ENCODE peak calls at places on chromosomes 11 and 22, in nine cellular contexts. P, Z, S, K, N, A, M, O and G are unnamed samples. For H3K36me3, the result is how much of the 10 kb centered on the place peaks cover.

GRCh38 chr22:23182289-23183106 is 2.2 kb downstream of the BCR start:
- DNase-seq in A (peak), Z (no peak), K (no peak), N (no peak), S (no peak), M (peak), O (peak), P (no peak), G (peak)

GRCh38 chr11:64007629-64008282 is 21.5 kb downstream of the OTUB1 start:
- DNase-seq in Z (peak), P (peak), K (peak), S (peak), A (peak), M (peak), O (peak), N (peak), G (no peak)

GRCh38 chr11:123590296-123590912 is 64.0 kb downstream of the SCN3B start:
- DNase-seq in N (no peak), P (peak), Z (no peak), K (no peak), S (peak), O (no peak), M (no peak), A (peak), G (peak)

GRCh38 chr11:113444469-113445122 is 30.6 kb downstream of the DRD2 start:
- DNase-seq in S (no peak), N (no peak), O (no peak), K (no peak), Z (no peak), M (no peak), P (no peak), A (no peak), G (no peak)

GRCh38 chr11:118338637-118339061 is 3.9 kb downstream of the CD3D start:
- DNase-seq in P (no peak), N (no peak), A (peak), S (peak), Z (no peak), K (no peak), O (peak), M (no peak), G (peak)

GRCh38 chr11:102279641-102280170 is 37.6 kb upstream of the BIRC3 start:
- DNase-seq in P (no peak), O (no peak), S (no peak), A (peak), K (no peak), M (no peak), Z (no peak), N (no peak), G (peak)

GRCh38 chr11:66855574-66856495 is 1.0 kb upstream of the LRFN4 start:
- DNase-seq in M (peak), S (peak), O (peak), P (peak), A (peak), N (peak), K (peak), Z (peak), G (peak)

GRCh38 chr22:42270512-42271190 is at the start of gene TCF20:
- DNase-seq in P (peak), Z (peak), O (peak), A (peak), K (peak), S (peak), N (peak), M (peak), G (peak)

GRCh38 chr11:17791144-17791543 is 56.6 kb downstream of the KCNC1 start:
- DNase-seq in Z (no peak), K (no peak), N (no peak), P (no peak), A (no peak), M (no peak), O (no peak), S (no peak), G (no peak)

GRCh38 chr11:121035823-121036222 is 11.9 kb downstream of the TBCEL start:
- DNase-seq in S (no peak), K (no peak), P (no peak), N (no peak), A (no peak), M (no peak), Z (no peak), O (no peak), G (no peak)

GRCh38 chr11:126359431-126360048 is 4.1 kb downstream of the ST3GAL4 start:
- DNase-seq in Z (peak), P (peak), K (peak), N (peak), M (no peak), O (peak), A (peak), S (no peak), G (no peak)

GRCh38 chr11:93945596-93945995 is 75.6 kb upstream of the HEPHL1 start:
- DNase-seq in K (no peak), M (no peak), O (no peak), A (no peak), Z (no peak), P (no peak), S (no peak), N (no peak), G (no peak)

GRCh38 chr11:119717839-119718534 is 11.0 kb downstream of the NECTIN1 start:
- DNase-seq in M (peak), P (no peak), A (no peak), Z (no peak), O (peak), K (no peak), N (no peak), S (no peak), G (no peak)

GRCh38 chr11:6303657-6304056 is 16.6 kb downstream of the CAVIN3 start:
- DNase-seq in O (no peak), M (peak), P (no peak), S (no peak), Z (peak), A (no peak), N (no peak), K (no peak), G (no peak)

GRCh38 chr11:102730036-102730815 is 5.5 kb upstream of the MMP8 start:
- DNase-seq in N (no peak), K (no peak), O (no peak), A (no peak), S (no peak), Z (no peak), P (no peak), M (no peak), G (no peak)

GRCh38 chr11:2684581-2684980 is 15.2 kb downstream of the KCNQ1OT1 start:
- DNase-seq in M (no peak), Z (no peak), A (no peak), P (no peak), S (peak), O (no peak), N (peak), K (no peak), G (no peak)

GRCh38 chr22:22813126-22814075 is 74.2 kb upstream of the IGLL5 start:
- DNase-seq in O (no peak), P (no peak), S (no peak), N (no peak), A (no peak), K (no peak), M (no peak), Z (peak), G (no peak)

GRCh38 chr11:92475316-92475715 is 250.7 kb downstream of the FAT3 start:
- DNase-seq in Z (no peak), K (no peak), P (no peak), S (no peak), O (no peak), N (no peak), M (no peak), A (no peak), G (no peak)

GRCh38 chr11:3775761-3776406 is 21.5 kb downstream of the NUP98 start:
- DNase-seq in O (no peak), K (no peak), M (no peak), P (no peak), S (no peak), Z (no peak), N (no peak), A (no peak), G (no peak)
- TF ChIP-seq CTCF in O (no peak), K (no peak), M (no peak), P (no peak), S (no peak), Z (no peak), N (no peak), A (no peak), G (no peak)

GRCh38 chr11:128823751-128824150 is 43.3 kb downstream of the KCNJ1 start:
- DNase-seq in N (no peak), K (no peak), S (no peak), Z (no peak), A (no peak), M (no peak), P (no peak), O (no peak), G (no peak)
- H3K4me3 ChIP-seq in N (no peak), K (no peak), S (no peak), Z (no peak), A (no peak), M (no peak), P (no peak), O (no peak), G (no peak)

GRCh38 chr11:9735236-9735635 is 71.4 kb downstream of the SWAP70 start:
- DNase-seq in N (no peak), M (no peak), K (no peak), S (no peak), O (no peak), P (no peak), A (no peak), Z (no peak), G (peak)

GRCh38 chr11:9731256-9731655 is 67.4 kb downstream of the SWAP70 start:
- DNase-seq in M (no peak), S (no peak), O (no peak), P (no peak), K (no peak), N (no peak), Z (no peak), A (no peak), G (no peak)

GRCh38 chr11:9735919-9736318 is 72.0 kb downstream of the SWAP70 start:
- DNase-seq in N (no peak), P (no peak), S (no peak), O (no peak), K (no peak), M (no peak), Z (no peak), A (no peak), G (no peak)

GRCh38 chr11:9733212-9733611 is 69.3 kb downstream of the SWAP70 start:
- DNase-seq in Z (no peak), S (no peak), N (no peak), P (no peak), O (no peak), A (no peak), K (no peak), M (no peak), G (no peak)

GRCh38 chr11:9732453-9732852 is 68.6 kb downstream of the SWAP70 start:
- DNase-seq in N (no peak), S (no peak), Z (no peak), A (no peak), K (no peak), P (no peak), M (peak), O (no peak), G (no peak)
- H3K36me3 ChIP-seq in N (under half), S (under half), Z (under half), A (under half), K (under half), P (under half), M (under half), O (under half), G (under half)

GRCh38 chr11:110738641-110739040 is 26.4 kb upstream of the ARHGAP20 start:
- DNase-seq in Z (no peak), N (no peak), K (no peak), S (no peak), O (no peak), M (no peak), P (no peak), A (no peak), G (no peak)
- TF ChIP-seq CTCF in Z (no peak), N (no peak), K (no peak), S (no peak), O (no peak), M (no peak), P (no peak), A (no peak), G (no peak)

DNA sequence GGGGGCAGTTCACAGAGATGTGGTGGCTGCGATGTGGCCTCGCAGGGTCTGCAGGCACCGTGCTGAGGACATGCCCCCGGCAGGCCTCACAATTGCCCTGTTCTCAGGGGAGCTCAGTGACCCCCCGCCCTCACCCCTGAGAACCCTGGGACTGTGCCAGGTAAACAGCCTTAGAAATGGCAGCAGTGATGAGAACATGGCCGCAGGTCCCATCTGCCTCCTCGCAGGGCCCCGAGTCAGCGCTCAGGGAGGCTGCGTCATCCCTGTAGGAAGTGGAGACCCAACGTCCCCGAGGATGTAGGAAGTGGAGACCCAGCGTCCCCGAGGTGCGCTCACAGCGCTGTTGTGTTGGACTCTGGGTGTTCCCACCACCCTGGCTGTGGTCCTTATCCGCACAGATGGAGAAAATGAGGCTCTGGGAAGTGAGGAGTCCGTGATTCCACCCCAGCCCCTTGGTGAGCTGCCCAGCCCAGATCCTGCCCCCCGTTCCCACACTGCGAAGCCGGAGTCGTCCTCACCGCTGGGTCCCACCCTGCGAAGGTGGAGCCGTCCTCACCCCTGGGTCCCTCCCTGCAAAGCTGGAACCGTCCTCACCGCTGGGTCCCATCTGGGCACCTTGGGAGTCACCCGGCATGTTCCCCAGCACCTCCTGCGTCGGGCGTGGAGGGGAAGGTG is 1086.8 kb downstream of the BRD1 start:
- DNase-seq in A (no peak), N (no peak), P (no peak), O (peak), S (peak), K (no peak), Z (no peak), M (no peak), G (no peak)
- H3K4me3 ChIP-seq in A (no peak), N (no peak), P (no peak), O (no peak), S (no peak), K (no peak), Z (no peak), M (no peak), G (no peak)

GRCh38 chr11:62737196-62737595 is 8.9 kb downstream of the TTC9C start:
- DNase-seq in N (no peak), P (no peak), O (no peak), A (no peak), S (no peak), M (no peak), Z (no peak), K (no peak), G (no peak)
- H3K36me3 ChIP-seq in N (under half), P (half or more), O (under half), A (under half), S (under half), M (under half), Z (under half), K (under half), G (under half)